ENCODE peak calls at places on chromosomes 16 and 17, in seven cellular contexts. Y, X, T, P, Z, B and F are unnamed samples.

GRCh38 chr17:30922235-30922993 is 669 bp downstream of the ADAP2 start:
- DNase-seq in B (no peak), X (no peak), Y (peak), T (peak), P (peak), Z (peak), F (no peak)

GRCh38 chr16:75550211-75550662 is 5.8 kb downstream of the TMEM231 start:
- DNase-seq in P (no peak), Y (peak), B (no peak), T (peak), X (no peak), Z (peak), F (peak)

GRCh38 chr17:79088997-79089328 is 14.3 kb downstream of the ENGASE start:
- DNase-seq in B (no peak), Z (no peak), T (no peak), X (no peak), Y (no peak), P (no peak), F (no peak)

GRCh38 chr17:2816688-2817087 is 20.4 kb downstream of the RAP1GAP2 start:
- DNase-seq in T (no peak), X (no peak), P (no peak), Y (no peak), B (no peak), Z (no peak), F (no peak)

GRCh38 chr17:37047631-37048104 is 98.9 kb downstream of the AATF start:
- DNase-seq in X (peak), Z (peak), T (peak), P (peak), Y (peak), B (peak), F (peak)

GRCh38 chr17:6487243-6488007 is 43.2 kb downstream of the PIMREG start:
- DNase-seq in Y (no peak), X (no peak), B (no peak), T (no peak), Z (no peak), P (peak), F (no peak)

GRCh38 chr17:63774141-63774981 is at the start of gene DDX42:
- DNase-seq in X (peak), B (no peak), Y (peak), Z (peak), P (peak), T (peak), F (peak)

GRCh38 chr17:68539536-68540469 is 27.6 kb downstream of the PRKAR1A start:
- DNase-seq in P (no peak), X (no peak), T (peak), B (no peak), Z (no peak), Y (peak), F (no peak)

GRCh38 chr17:74118504-74118903 is 85.0 kb upstream of the RPL38 start:
- DNase-seq in Z (peak), B (no peak), T (peak), Y (no peak), P (no peak), X (no peak), F (no peak)

GRCh38 chr16:57017251-57017650 is 27.9 kb downstream of the NLRC5 start:
- DNase-seq in X (no peak), T (no peak), Y (no peak), B (no peak), Z (no peak), P (no peak), F (no peak)

GRCh38 chr16:56744996-56745640 is 15.2 kb downstream of the NUP93 start:
- DNase-seq in X (no peak), Z (no peak), T (peak), Y (no peak), P (no peak), B (no peak), F (no peak)

GRCh38 chr16:23848958-23849357 is 13.2 kb downstream of the PRKCB start:
- DNase-seq in X (no peak), T (no peak), Y (no peak), P (no peak), B (no peak), Z (no peak), F (no peak)

GRCh38 chr16:88701541-88702363 is 4.5 kb downstream of the RNF166 start:
- DNase-seq in B (peak), P (no peak), X (no peak), T (no peak), Y (no peak), Z (no peak), F (no peak)

GRCh38 chr17:63751806-63752205 is 10.2 kb upstream of the STRADA start:
- DNase-seq in P (no peak), X (no peak), T (no peak), B (peak), Z (no peak), Y (no peak), F (no peak)

GRCh38 chr16:73126453-73126853 is 78.5 kb upstream of the ZFHX3 start:
- DNase-seq in Y (peak), X (peak), T (no peak), P (no peak), B (no peak), Z (no peak), F (peak)

GRCh38 chr17:8606415-8606814 is 24.1 kb downstream of the MYH10 start:
- DNase-seq in Z (no peak), P (no peak), X (no peak), T (no peak), Y (no peak), B (no peak), F (no peak)

GRCh38 chr16:89200124-89200849 is at the start of gene SLC22A31:
- DNase-seq in P (no peak), X (no peak), T (peak), B (no peak), Z (no peak), Y (no peak), F (no peak)

GRCh38 chr17:72613411-72614292 is 478.8 kb downstream of the SLC39A11 start:
- DNase-seq in Z (no peak), T (no peak), P (no peak), B (no peak), X (peak), Y (no peak), F (no peak)

GRCh38 chr17:74051348-74051747 is 152.1 kb upstream of the RPL38 start:
- DNase-seq in X (no peak), B (no peak), Y (no peak), T (peak), P (no peak), Z (no peak), F (no peak)

GRCh38 chr16:4115209-4115940 is 867 bp downstream of the ADCY9 start:
- DNase-seq in Z (peak), P (peak), Y (peak), B (peak), X (peak), T (peak), F (peak)

GRCh38 chr17:64256913-64257807 is 5.9 kb downstream of the TEX2 start:
- DNase-seq in B (no peak), Y (peak), X (peak), T (no peak), Z (peak), P (no peak), F (no peak)

GRCh38 chr17:49887086-49887743 is 39.3 kb upstream of the TAC4 start:
- DNase-seq in Y (peak), B (no peak), X (peak), P (no peak), Z (no peak), T (peak), F (no peak)

GRCh38 chr16:57999366-57999970 is 1.0 kb downstream of the ZNF319 start:
- DNase-seq in B (peak), P (peak), T (peak), Y (no peak), Z (peak), X (no peak), F (no peak)

DNA sequence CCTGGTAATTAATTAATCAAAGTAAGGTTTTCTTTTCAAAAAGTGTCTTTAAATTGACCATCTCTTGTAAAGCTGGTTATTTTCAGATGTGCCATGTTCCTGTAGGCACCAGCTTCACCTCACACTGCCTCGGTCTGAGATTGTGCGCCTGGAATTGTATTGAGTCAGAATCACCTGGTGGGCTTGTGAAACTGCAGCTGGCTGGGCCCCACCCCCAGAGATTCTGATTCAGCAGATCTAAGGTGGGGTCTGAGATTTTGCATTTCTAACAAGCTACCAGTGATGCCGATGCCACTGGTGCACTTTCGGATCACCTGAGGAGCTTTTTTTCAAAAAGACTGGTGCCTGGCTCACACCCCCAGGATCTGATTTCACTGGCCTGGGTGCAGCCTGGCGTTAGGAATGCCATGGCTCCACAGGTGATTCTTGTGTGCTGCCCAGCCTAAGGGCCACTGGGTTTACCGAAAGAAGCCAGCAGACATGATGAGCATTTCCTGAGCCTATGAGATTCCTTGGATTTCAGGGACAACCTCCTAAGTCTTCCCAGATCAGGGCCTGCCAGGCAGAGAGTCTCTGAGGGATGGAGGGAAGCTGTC is 59.2 kb upstream of the TOB1 start:
- DNase-seq in B (no peak), Z (no peak), T (peak), P (no peak), X (no peak), Y (no peak), F (no peak)
- H3K27ac ChIP-seq in B (no peak), Z (peak), T (no peak), P (no peak), X (peak), Y (no peak), F (no peak)

GRCh38 chr16:29699324-29700219 is 20.6 kb downstream of the QPRT start:
- DNase-seq in Y (no peak), X (no peak), B (no peak), T (peak), Z (peak), P (no peak), F (no peak)

GRCh38 chr16:29698484-29699323 is 19.7 kb downstream of the QPRT start:
- DNase-seq in P (no peak), Z (peak), T (peak), B (no peak), Y (no peak), X (no peak), F (no peak)

GRCh38 chr16:29702307-29702706 is 23.3 kb downstream of the QPRT start:
- DNase-seq in Y (no peak), T (no peak), P (no peak), B (peak), Z (peak), X (no peak), F (no peak)

GRCh38 chr16:29700253-29700987 is 21.4 kb downstream of the QPRT start:
- DNase-seq in Z (peak), B (peak), X (peak), T (peak), P (peak), Y (peak), F (peak)

DNA sequence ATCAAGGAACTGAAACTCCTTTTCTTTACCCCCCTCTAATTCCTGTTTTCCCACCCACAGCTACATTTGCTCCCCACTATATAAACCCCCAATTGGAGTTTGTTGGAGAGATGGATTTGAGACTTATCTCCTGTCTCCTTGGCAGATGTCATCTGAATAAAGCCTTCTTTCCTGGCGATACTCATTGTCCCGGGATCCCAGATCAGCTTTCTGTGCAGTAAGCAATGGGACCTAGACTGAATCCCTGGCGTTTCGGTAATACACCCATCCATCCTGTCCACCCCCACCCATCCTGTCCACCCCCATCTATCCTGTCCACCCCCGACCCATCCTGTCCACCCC is 22.2 kb downstream of the QPRT start:
- DNase-seq in T (no peak), Z (peak), Y (no peak), B (no peak), X (no peak), P (no peak), F (no peak)
- H3K27ac ChIP-seq in T (no peak), Z (peak), Y (no peak), B (peak), X (no peak), P (no peak), F (no peak)

GRCh38 chr17:58335779-58336455 is 7.3 kb upstream of the TSPOAP1 start:
- DNase-seq in Y (no peak), B (peak), P (no peak), Z (no peak), X (no peak), T (peak), F (no peak)

GRCh38 chr17:58333396-58334207 is 5.0 kb upstream of the TSPOAP1 start:
- DNase-seq in X (no peak), B (no peak), P (no peak), Z (no peak), Y (no peak), T (no peak), F (no peak)

GRCh38 chr17:58335061-58335731 is 6.6 kb upstream of the TSPOAP1 start:
- DNase-seq in Z (no peak), T (peak), B (no peak), P (no peak), Y (no peak), X (no peak), F (no peak)

GRCh38 chr17:58332720-58333395 is 4.3 kb upstream of the TSPOAP1 start:
- DNase-seq in B (peak), T (peak), Y (no peak), P (no peak), Z (no peak), X (no peak), F (no peak)

DNA sequence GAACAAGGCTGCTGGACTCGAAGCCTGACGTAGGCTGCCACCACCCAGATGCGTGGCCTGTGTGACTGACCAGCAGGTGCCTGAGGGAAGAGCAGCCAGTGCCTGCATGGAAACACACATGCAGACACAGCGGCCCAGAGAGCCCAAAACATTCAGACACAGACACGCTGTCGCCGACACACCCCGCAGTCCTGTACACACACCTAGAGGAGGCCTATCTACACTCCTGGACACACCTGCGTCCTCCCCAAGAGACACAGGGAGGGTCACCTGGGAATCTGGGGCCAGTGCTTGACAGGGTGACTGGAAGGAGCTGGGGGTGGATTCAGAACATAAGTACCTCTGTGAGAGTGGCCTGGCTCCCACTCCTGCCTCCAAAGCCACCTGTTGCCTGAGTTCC is 6.1 kb upstream of the TSPOAP1 start:
- DNase-seq in B (no peak), Y (no peak), T (peak), Z (no peak), X (no peak), P (no peak), F (no peak)
- H3K27ac ChIP-seq in B (peak), Y (no peak), T (no peak), Z (no peak), X (no peak), P (no peak), F (no peak)

GRCh38 chr17:29645516-29646051 is 22.9 kb upstream of the CORO6 start:
- DNase-seq in X (no peak), B (no peak), T (no peak), Y (peak), P (no peak), Z (no peak), F (peak)
- H3K27ac ChIP-seq in X (peak), B (no peak), T (no peak), Y (no peak), P (peak), Z (no peak), F (peak)

GRCh38 chr17:42362245-42362961 is 25.8 kb downstream of the STAT3 start:
- DNase-seq in B (no peak), T (no peak), X (no peak), P (no peak), Y (peak), Z (no peak), F (no peak)
- H3K27ac ChIP-seq in B (no peak), T (peak), X (no peak), P (no peak), Y (no peak), Z (no peak), F (peak)

GRCh38 chr17:83196088-83196765 is 116.8 kb downstream of the METRNL start:
- DNase-seq in B (no peak), X (no peak), P (peak), Y (no peak), Z (no peak), T (no peak), F (peak)
- H3K27ac ChIP-seq in B (no peak), X (peak), P (no peak), Y (no peak), Z (no peak), T (no peak), F (peak)

DNA sequence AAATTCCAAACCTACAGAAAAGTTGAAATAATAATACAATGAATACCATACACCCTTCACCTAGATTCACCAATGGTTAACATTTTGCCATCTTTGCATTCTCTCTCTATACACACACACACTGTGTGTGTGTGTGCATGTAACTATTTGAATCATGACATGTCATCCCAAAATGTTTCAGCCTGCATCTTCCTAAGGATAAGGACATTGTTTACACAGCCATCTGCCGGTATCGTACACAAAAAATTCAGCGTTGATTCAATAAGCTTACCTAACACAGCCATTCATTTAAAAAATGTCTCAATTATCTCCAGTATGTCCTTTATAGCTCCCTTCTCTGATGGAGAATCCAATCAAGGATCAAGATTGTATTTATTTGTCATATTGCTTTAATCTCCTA is 3.9 kb downstream of the MXRA7 start:
- DNase-seq in B (no peak), T (no peak), X (no peak), Y (peak), Z (no peak), P (no peak), F (no peak)
- H3K27ac ChIP-seq in B (no peak), T (no peak), X (no peak), Y (no peak), Z (no peak), P (no peak), F (peak)

GRCh38 chr16:28161626-28162025 is 50.1 kb downstream of the XPO6 start:
- DNase-seq in T (no peak), X (no peak), Z (no peak), B (no peak), P (no peak), Y (no peak), F (no peak)
- H3K27ac ChIP-seq in T (no peak), X (no peak), Z (no peak), B (no peak), P (no peak), Y (no peak), F (no peak)